ENCODE peak calls at places on chromosomes 12 and 14, in ten cellular contexts. G is SJCRH30; T is activated CD4-positive, alpha-beta T cell treated with anti-CD3 and anti-CD28 coated beads, Interleukin-2, amount 50 U/mL, for 24 hours; L is lower leg skin; M is HuH-7; V is skeletal muscle cell; H is PC-9; X is T-helper 1 cell; D is SW 1271; N is left ventricle myocardium superior. W is an unnamed sample.

GRCh38 chr12:106258226-106258625 is 10.4 kb upstream of the CKAP4 start:
- DNase-seq in G (no peak), T (no peak), L (no peak), M (no peak), V (no peak), H (no peak), X (no peak), D (no peak), N (no peak), W (no peak)

GRCh38 chr14:100084591-100084990 is 19.4 kb downstream of the EVL start:
- DNase-seq in G (no peak), T (no peak), L (peak; percentile 78), M (no peak), V (no peak), H (no peak), X (no peak), D (no peak), N (no peak), W (no peak)

GRCh38 chr14:22112004-22112403 is 438.4 kb upstream of the OR4E1 start:
- DNase-seq in G (peak; percentile 12), T (no peak), L (no peak), M (peak; percentile 16), V (no peak), H (no peak), X (peak; percentile 38), D (peak; percentile 22), N (no peak), W (peak; percentile 11)

GRCh38 chr12:53990311-53991076 is 5.5 kb downstream of the HOXC10 start:
- DNase-seq in G (no peak), T (no peak), L (no peak), M (no peak), V (no peak), H (no peak), X (no peak), D (no peak), N (no peak), W (no peak)

GRCh38 chr12:49428652-49429549 is 61.6 kb downstream of the SPATS2 start:
- DNase-seq in G (peak; percentile 51), T (no peak), L (no peak), M (no peak), V (peak; percentile 45), H (no peak), X (no peak), D (peak; percentile 39), N (no peak), W (peak; percentile 45)

GRCh38 chr12:123938679-123939480 is 33.8 kb downstream of the CCDC92 start:
- DNase-seq in G (peak; percentile 19), T (no peak), L (peak; percentile 74), M (peak; percentile 43), V (no peak), H (no peak), X (no peak), D (no peak), N (no peak), W (peak; percentile 20)

GRCh38 chr14:50100824-50101223 is 15.5 kb downstream of the VCPKMT start:
- DNase-seq in G (no peak), T (no peak), L (no peak), M (no peak), V (no peak), H (no peak), X (no peak), D (no peak), N (no peak), W (no peak)

GRCh38 chr14:68842298-68842697 is 49.4 kb upstream of the ZFP36L1 start:
- DNase-seq in G (no peak), T (no peak), L (no peak), M (no peak), V (no peak), H (no peak), X (no peak), D (no peak), N (no peak), W (no peak)

GRCh38 chr12:14408208-14408607 is 42.7 kb downstream of the ATF7IP start:
- DNase-seq in G (no peak), T (no peak), L (no peak), M (no peak), V (no peak), H (no peak), X (no peak), D (peak; percentile 79), N (no peak), W (peak; percentile 58)

GRCh38 chr12:18135509-18135908 is 45.5 kb upstream of the RERGL start:
- DNase-seq in G (no peak), T (no peak), L (no peak), M (no peak), V (no peak), H (no peak), X (no peak), D (no peak), N (no peak), W (no peak)

GRCh38 chr12:47889040-47889439 is 15.8 kb downstream of the VDR start:
- DNase-seq in G (no peak), T (no peak), L (peak; percentile 79), M (no peak), V (no peak), H (no peak), X (no peak), D (no peak), N (no peak), W (no peak)

W was measured in ACHN.